ENCODE peak calls at places on chromosomes 16 and 17, in five cellular contexts. One of them, this sample, is unnamed.

GRCh38 chr16:12315330-12316138 is 339.0 kb downstream of the SNX29 start:
- DNase-seq in K562: no peak
- DNase-seq in H1: no peak
- DNase-seq in HCT116: no peak
- DNase-seq in HepG2: peak
- DNase-seq in this sample: no peak

GRCh38 chr16:11570258-11570657 is 16.5 kb downstream of the LITAF start:
- DNase-seq in K562: no peak
- DNase-seq in H1: no peak
- DNase-seq in HCT116: no peak
- DNase-seq in HepG2: no peak
- DNase-seq in this sample: no peak

GRCh38 chr17:74736423-74737298 is at the start of gene RAB37:
- DNase-seq in K562: peak
- DNase-seq in H1: no peak
- DNase-seq in HCT116: peak
- DNase-seq in HepG2: peak
- DNase-seq in this sample: no peak

GRCh38 chr17:78923660-78924453 is 1.3 kb downstream of the TIMP2 start:
- DNase-seq in K562: peak
- DNase-seq in H1: no peak
- DNase-seq in HCT116: peak
- DNase-seq in HepG2: no peak
- DNase-seq in this sample: no peak

GRCh38 chr16:67025151-67025550 is 3.8 kb upstream of the CBFB start:
- DNase-seq in K562: no peak
- DNase-seq in H1: no peak
- DNase-seq in HCT116: no peak
- DNase-seq in HepG2: peak
- DNase-seq in this sample: no peak

GRCh38 chr16:31899505-31899904 is 25.9 kb downstream of the ZNF267 start:
- DNase-seq in K562: no peak
- DNase-seq in H1: no peak
- DNase-seq in HCT116: no peak
- DNase-seq in HepG2: no peak
- DNase-seq in this sample: no peak

GRCh38 chr17:72890711-72891110 is 201.8 kb downstream of the SLC39A11 start:
- DNase-seq in K562: peak
- DNase-seq in H1: no peak
- DNase-seq in HCT116: no peak
- DNase-seq in HepG2: no peak
- DNase-seq in this sample: no peak

GRCh38 chr16:68040506-68041288 is 17.6 kb downstream of the DUS2 start:
- DNase-seq in K562: peak
- DNase-seq in H1: peak
- DNase-seq in HCT116: peak
- DNase-seq in HepG2: peak
- DNase-seq in this sample: peak

GRCh38 chr16:30028438-30029093 is 2.5 kb downstream of the TLCD3B start:
- DNase-seq in K562: peak
- DNase-seq in H1: no peak
- DNase-seq in HCT116: no peak
- DNase-seq in HepG2: no peak
- DNase-seq in this sample: no peak

DNA sequence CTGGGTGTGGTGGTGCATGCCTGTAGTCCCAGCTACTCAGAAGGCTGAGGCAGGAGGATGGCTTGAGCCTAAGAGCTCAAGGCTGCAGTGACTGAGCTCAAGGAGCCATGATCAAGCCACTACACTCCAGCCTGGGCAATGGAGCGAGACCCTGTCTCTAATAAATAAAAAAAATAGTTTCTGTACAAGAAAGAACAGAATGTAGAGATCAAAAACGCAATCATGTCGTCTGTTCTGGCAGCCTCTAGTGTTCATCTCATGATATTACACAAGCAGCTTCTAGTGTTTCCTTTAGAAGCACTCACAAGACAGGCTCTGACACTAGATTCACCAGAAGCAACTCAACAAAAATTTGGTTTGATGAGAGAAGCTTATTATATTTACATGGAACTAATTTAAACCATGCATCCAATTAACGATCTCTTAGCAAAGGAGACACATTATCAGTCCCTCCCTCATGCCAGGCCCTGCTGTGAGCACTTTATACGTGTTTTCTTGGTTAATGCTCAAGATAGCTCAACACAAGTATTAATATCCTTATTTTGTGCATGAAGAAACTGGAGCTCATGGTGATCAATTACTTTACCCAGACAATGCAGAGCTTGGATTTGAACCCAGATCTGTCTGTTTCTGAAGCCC is 6.9 kb upstream of the KRTAP17-1 start:
- DNase-seq in K562: peak
- DNase-seq in H1: no peak
- DNase-seq in HCT116: peak
- DNase-seq in HepG2: peak
- DNase-seq in this sample: no peak
- TF ChIP-seq ZNF274 in K562: no peak
- TF ChIP-seq ZNF274 in H1: no peak
- TF ChIP-seq ZNF274 in HCT116: no peak
- TF ChIP-seq ZNF274 in HepG2: no peak
- TF ChIP-seq ZNF274 in this sample: no peak

GRCh38 chr17:5237541-5238016 is 2.9 kb upstream of the SCIMP start:
- DNase-seq in K562: peak
- DNase-seq in H1: peak
- DNase-seq in HCT116: peak
- DNase-seq in HepG2: peak
- DNase-seq in this sample: peak
- TF ChIP-seq CTCF in K562: peak
- TF ChIP-seq CTCF in H1: peak
- TF ChIP-seq CTCF in HCT116: peak
- TF ChIP-seq CTCF in HepG2: peak
- TF ChIP-seq CTCF in this sample: peak

DNA sequence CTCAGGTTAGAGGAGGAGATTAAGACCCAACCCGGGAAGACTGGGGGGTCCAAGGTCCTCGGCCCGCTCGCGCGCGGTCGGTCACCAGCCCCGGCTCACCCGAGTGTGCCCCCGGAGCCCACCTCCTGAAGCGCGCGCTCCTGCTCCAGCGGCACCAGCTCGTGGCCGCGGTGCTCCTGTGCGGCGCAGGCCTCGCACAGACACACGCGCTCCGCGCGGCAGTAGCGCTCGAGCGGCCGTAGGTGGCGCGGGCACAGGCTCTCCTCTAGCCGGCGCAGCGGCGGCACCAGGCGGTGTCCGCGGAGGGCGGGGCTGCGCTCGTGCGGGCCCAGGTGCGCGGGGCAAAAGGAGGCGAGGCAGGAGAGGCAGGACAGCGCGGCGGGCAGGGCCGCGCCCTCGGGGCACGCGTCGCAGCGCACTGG is 618 bp downstream of the TRIM47 start:
- DNase-seq in K562: peak
- DNase-seq in H1: no peak
- DNase-seq in HCT116: no peak
- DNase-seq in HepG2: peak
- DNase-seq in this sample: no peak
- TF ChIP-seq ZNF274 in K562: no peak
- TF ChIP-seq ZNF274 in H1: no peak
- TF ChIP-seq ZNF274 in HCT116: no peak
- TF ChIP-seq ZNF274 in HepG2: no peak
- TF ChIP-seq ZNF274 in this sample: no peak

DNA sequence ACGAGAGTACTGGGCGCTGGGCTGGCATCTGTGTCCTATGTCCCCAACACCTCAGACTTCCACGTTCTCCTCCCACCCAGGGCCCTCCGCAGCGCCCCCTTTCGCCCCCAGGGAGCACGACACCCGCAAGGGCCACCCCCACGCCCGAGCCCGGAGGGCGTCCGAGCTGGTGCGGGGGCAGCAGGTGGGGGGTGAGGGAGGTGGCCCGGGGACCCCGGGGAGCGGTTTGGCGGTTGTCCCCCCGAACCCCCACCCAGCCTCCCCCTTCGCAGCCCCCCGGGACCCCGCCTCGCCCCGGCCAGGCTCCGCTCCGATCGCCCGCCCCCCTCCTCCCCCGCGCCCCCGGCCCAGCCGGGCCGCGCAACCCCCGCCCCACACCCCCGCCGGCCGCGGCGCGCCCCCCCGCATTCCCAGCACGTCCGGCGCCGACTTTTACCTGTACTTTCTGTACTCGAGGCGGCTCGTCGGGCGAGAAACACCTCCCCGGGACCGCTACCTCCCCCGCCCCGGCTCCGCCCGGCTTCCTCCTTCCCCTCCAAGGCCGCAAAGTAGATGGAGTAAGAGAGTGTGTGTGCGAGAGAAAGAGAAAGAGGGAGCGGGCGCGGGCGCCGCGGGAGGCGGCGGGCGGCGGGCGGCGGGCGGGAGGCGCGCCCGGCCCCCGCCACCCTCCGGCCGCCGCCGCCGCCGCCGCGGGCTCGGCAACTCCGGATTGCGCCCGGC is 897 bp downstream of the CDYL2 start:
- DNase-seq in K562: peak
- DNase-seq in H1: no peak
- DNase-seq in HCT116: no peak
- DNase-seq in HepG2: no peak
- DNase-seq in this sample: no peak
- TF ChIP-seq CTCF in K562: peak
- TF ChIP-seq CTCF in H1: peak
- TF ChIP-seq CTCF in HCT116: no peak
- TF ChIP-seq CTCF in HepG2: no peak
- TF ChIP-seq CTCF in this sample: no peak

DNA sequence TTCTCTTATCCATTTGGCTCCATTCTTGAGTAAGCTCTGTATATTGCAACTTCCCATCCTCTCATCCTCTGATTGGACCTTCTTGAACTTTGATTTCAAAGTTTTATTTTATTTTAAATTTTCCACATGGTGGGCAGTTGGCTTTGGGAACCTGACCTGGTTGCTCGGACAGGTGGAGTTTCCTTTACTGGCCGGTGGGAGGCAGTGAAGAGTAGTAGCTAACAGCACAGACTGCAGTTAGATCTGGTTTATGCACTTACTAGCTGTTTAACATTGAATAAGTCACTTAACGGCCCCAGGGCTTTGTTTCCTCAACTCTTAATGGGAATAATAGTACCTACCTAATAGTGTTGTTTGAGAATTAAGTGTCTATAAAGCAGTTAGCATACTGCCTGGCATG is 92.8 kb downstream of the GPR139 start:
- DNase-seq in K562: peak
- DNase-seq in H1: no peak
- DNase-seq in HCT116: peak
- DNase-seq in HepG2: peak
- DNase-seq in this sample: no peak
- TF ChIP-seq ZNF274 in K562: no peak
- TF ChIP-seq ZNF274 in H1: no peak
- TF ChIP-seq ZNF274 in HCT116: no peak
- TF ChIP-seq ZNF274 in HepG2: no peak
- TF ChIP-seq ZNF274 in this sample: no peak

GRCh38 chr17:8975091-8975707 is 9.7 kb upstream of the PIK3R5 start:
- DNase-seq in K562: no peak
- DNase-seq in H1: no peak
- DNase-seq in HCT116: no peak
- DNase-seq in HepG2: peak
- DNase-seq in this sample: no peak
- TF ChIP-seq CTCF in K562: no peak
- TF ChIP-seq CTCF in H1: no peak
- TF ChIP-seq CTCF in HCT116: no peak
- TF ChIP-seq CTCF in HepG2: no peak
- TF ChIP-seq CTCF in this sample: no peak